ENCODE peak calls at places on chromosomes 16 and 17, in nine cellular contexts. V is AG08395; K is MM.1S; I is activated B cell treated with CpG ODN at 0.5 μM for 24 hours; F is RCC 7860; P is foreskin fibroblast; Y is stimulated activated CD4-positive, alpha-beta T cell treated with anti-CD3 and anti-CD28 coated beads, Interleukin-15, amount 100 ng/mL, for 1 hour; Z is NCI-H2081 treated with DMSO at 0.1 percent for 48 hours; B is HT1080. E is an unnamed sample.
A peak's percentile ranks its signal among the peaks of the same experiment; 100 is the strongest.

GRCh38 chr17:17934796-17935195 is 37.4 kb downstream of the TOM1L2 start:
- DNase-seq in I (no peak), B (no peak), Z (no peak), P (no peak), F (no peak), Y (no peak), V (no peak), K (no peak), E (peak; percentile 60)

GRCh38 chr16:684961-685696 is 995 bp upstream of the JMJD8 start:
- DNase-seq in F (no peak), Y (no peak), K (no peak), V (no peak), Z (peak; percentile 82), B (no peak), P (no peak), I (no peak), E (no peak)

GRCh38 chr17:65254166-65254565 is 117.0 kb downstream of the RGS9 start:
- DNase-seq in Z (no peak), V (peak; percentile 43), K (no peak), F (no peak), I (no peak), Y (no peak), B (no peak), P (peak; percentile 25), E (no peak)

GRCh38 chr17:61833536-61834203 is 29.7 kb downstream of the BRIP1 start:
- DNase-seq in B (peak; percentile 85), Y (no peak), K (no peak), V (peak; percentile 63), Z (no peak), F (peak; percentile 77), P (peak; percentile 85), I (no peak), E (no peak)

GRCh38 chr16:60091076-60091475 is 1357.0 kb upstream of the GOT2 start:
- DNase-seq in Z (no peak), I (no peak), K (no peak), P (no peak), F (no peak), B (no peak), Y (no peak), V (no peak), E (no peak)

GRCh38 chr16:59632266-59632855 is 898.2 kb upstream of the GOT2 start:
- DNase-seq in Y (no peak), P (peak; percentile 94), B (peak; percentile 93), V (peak; percentile 67), K (no peak), Z (no peak), F (peak; percentile 69), I (no peak), E (no peak)

GRCh38 chr16:47460301-47460754 is 535 bp downstream of the ITFG1 start:
- DNase-seq in B (no peak), F (no peak), V (peak; percentile 2), P (peak; percentile 21), K (no peak), Z (no peak), I (no peak), Y (no peak), E (no peak)

GRCh38 chr17:16415031-16415924 is at the start of gene TRPV2:
- DNase-seq in K (peak; percentile 63), I (peak; percentile 51), Z (no peak), F (no peak), Y (peak; percentile 17), V (no peak), P (no peak), B (peak; percentile 42), E (no peak)

GRCh38 chr17:4375039-4375748 is 8.7 kb upstream of the UBE2G1 start:
- DNase-seq in V (no peak), I (no peak), F (no peak), P (no peak), B (no peak), K (peak; percentile 97), Y (no peak), Z (no peak), E (no peak)

GRCh38 chr17:45227631-45228120 is 6.0 kb downstream of the FMNL1 start:
- DNase-seq in B (no peak), Z (no peak), I (no peak), Y (no peak), P (no peak), V (no peak), K (peak; percentile 23), F (no peak), E (no peak)

GRCh38 chr16:56625943-56626654 is 518 bp downstream of the MT1E start:
- DNase-seq in P (peak; percentile 74), B (peak; percentile 30), I (no peak), V (peak; percentile 70), Y (no peak), Z (no peak), F (peak; percentile 53), K (no peak), E (no peak)

GRCh38 chr16:14057878-14058382 is 13.2 kb upstream of the MRTFB start:
- DNase-seq in V (no peak), K (no peak), Z (no peak), P (no peak), I (no peak), Y (no peak), B (peak; percentile 33), F (no peak), E (no peak)

GRCh38 chr16:84751241-84751640 is 51.4 kb downstream of the USP10 start:
- DNase-seq in I (no peak), V (no peak), Y (no peak), F (no peak), Z (no peak), P (no peak), K (no peak), B (no peak), E (peak; percentile 74)

GRCh38 chr16:19066988-19067348 is 446 bp upstream of the COQ7 start:
- DNase-seq in Y (no peak), K (no peak), I (no peak), P (no peak), V (no peak), F (no peak), Z (no peak), B (no peak), E (no peak)

GRCh38 chr16:48903054-48903453 is 293.1 kb upstream of the N4BP1 start:
- DNase-seq in K (no peak), V (no peak), F (no peak), I (no peak), P (no peak), Z (no peak), B (no peak), Y (no peak), E (no peak)

GRCh38 chr17:10920511-10920910 is 82.6 kb upstream of the PIRT start:
- DNase-seq in I (no peak), K (no peak), V (no peak), B (no peak), Z (no peak), F (no peak), Y (no peak), P (no peak), E (no peak)